ENCODE peak calls at places on chromosomes 13 and 19, in seven cellular contexts. One of them, this sample, is unnamed.
A peak's percentile ranks its signal among the peaks of the same experiment; 100 is the strongest.

GRCh38 chr19:14470031-14470876 is 4.9 kb downstream of the PTGER1 start:
- DNase-seq in MM.1S: no peak
- DNase-seq in GM23248: no peak
- DNase-seq in PC-3: no peak
- DNase-seq in GM23338: no peak
- DNase-seq in SK-N-SH: peak; percentile 28
- DNase-seq in hepatocyte: no peak
- DNase-seq in this sample: no peak

GRCh38 chr13:97257228-97257755 is 35.2 kb downstream of the MBNL2 start:
- DNase-seq in PC-3: peak; percentile 31
- DNase-seq in hepatocyte: no peak
- DNase-seq in GM23248: no peak
- DNase-seq in SK-N-SH: no peak
- DNase-seq in MM.1S: no peak
- DNase-seq in GM23338: no peak
- DNase-seq in this sample: no peak

GRCh38 chr13:51396352-51396751 is 56.5 kb downstream of the INTS6 start:
- DNase-seq in PC-3: no peak
- DNase-seq in GM23248: peak; percentile 65
- DNase-seq in MM.1S: no peak
- DNase-seq in GM23338: no peak
- DNase-seq in SK-N-SH: no peak
- DNase-seq in hepatocyte: no peak
- DNase-seq in this sample: no peak

GRCh38 chr13:31909889-31910551 is 121.6 kb upstream of the FRY start:
- DNase-seq in hepatocyte: peak; percentile 82
- DNase-seq in SK-N-SH: peak; percentile 18
- DNase-seq in MM.1S: peak; percentile 58
- DNase-seq in PC-3: peak; percentile 63
- DNase-seq in GM23338: peak; percentile 82
- DNase-seq in GM23248: peak; percentile 81
- DNase-seq in this sample: peak; percentile 75

GRCh38 chr13:107211073-107211472 is 643.1 kb upstream of the ARGLU1 start:
- DNase-seq in GM23338: peak; percentile 92
- DNase-seq in hepatocyte: peak; percentile 94
- DNase-seq in GM23248: peak; percentile 96
- DNase-seq in MM.1S: peak; percentile 69
- DNase-seq in PC-3: peak; percentile 88
- DNase-seq in SK-N-SH: peak; percentile 70
- DNase-seq in this sample: peak; percentile 89

GRCh38 chr13:104473936-104474335 is 1407.7 kb upstream of the SLC10A2 start:
- DNase-seq in GM23248: no peak
- DNase-seq in GM23338: no peak
- DNase-seq in hepatocyte: no peak
- DNase-seq in MM.1S: no peak
- DNase-seq in SK-N-SH: no peak
- DNase-seq in PC-3: no peak
- DNase-seq in this sample: no peak

GRCh38 chr19:23440791-23441190 is 45.5 kb upstream of the ZNF91 start:
- DNase-seq in MM.1S: peak; percentile 12
- DNase-seq in PC-3: no peak
- DNase-seq in SK-N-SH: peak; percentile 39
- DNase-seq in hepatocyte: no peak
- DNase-seq in GM23338: peak; percentile 76
- DNase-seq in GM23248: peak; percentile 6
- DNase-seq in this sample: no peak

GRCh38 chr19:18636183-18636968 is 452 bp upstream of the KLHL26 start:
- DNase-seq in hepatocyte: peak; percentile 99
- DNase-seq in PC-3: peak; percentile 94
- DNase-seq in SK-N-SH: peak; percentile 99
- DNase-seq in GM23248: peak; percentile 95
- DNase-seq in GM23338: peak; percentile 98
- DNase-seq in MM.1S: peak; percentile 92
- DNase-seq in this sample: peak; percentile 98

GRCh38 chr19:6728346-6728745 is 7.9 kb upstream of the C3 start:
- DNase-seq in GM23248: no peak
- DNase-seq in GM23338: no peak
- DNase-seq in PC-3: no peak
- DNase-seq in hepatocyte: no peak
- DNase-seq in MM.1S: no peak
- DNase-seq in SK-N-SH: no peak
- DNase-seq in this sample: no peak

GRCh38 chr13:52862358-52863206 is 14.1 kb upstream of the PCDH8 start:
- DNase-seq in MM.1S: no peak
- DNase-seq in SK-N-SH: peak; percentile 59
- DNase-seq in GM23248: peak; percentile 6
- DNase-seq in PC-3: peak; percentile 15
- DNase-seq in hepatocyte: no peak
- DNase-seq in GM23338: peak; percentile 77
- DNase-seq in this sample: peak; percentile 64

GRCh38 chr13:47999973-48000372 is 1.1 kb downstream of the SUCLA2 start:
- DNase-seq in GM23338: no peak
- DNase-seq in GM23248: no peak
- DNase-seq in SK-N-SH: no peak
- DNase-seq in hepatocyte: no peak
- DNase-seq in PC-3: no peak
- DNase-seq in MM.1S: no peak
- DNase-seq in this sample: no peak

GRCh38 chr13:30058429-30058828 is 208.0 kb upstream of the UBL3 start:
- DNase-seq in MM.1S: no peak
- DNase-seq in GM23338: no peak
- DNase-seq in hepatocyte: no peak
- DNase-seq in PC-3: no peak
- DNase-seq in SK-N-SH: no peak
- DNase-seq in GM23248: no peak
- DNase-seq in this sample: no peak

GRCh38 chr13:94329754-94330551 is 149.5 kb downstream of the DCT start:
- DNase-seq in MM.1S: no peak
- DNase-seq in hepatocyte: peak; percentile 42
- DNase-seq in SK-N-SH: no peak
- DNase-seq in PC-3: peak; percentile 87
- DNase-seq in GM23338: no peak
- DNase-seq in GM23248: peak; percentile 92
- DNase-seq in this sample: no peak

GRCh38 chr13:114203536-114203935 is 24.5 kb downstream of the CFAP97D2 start:
- DNase-seq in SK-N-SH: no peak
- DNase-seq in GM23248: no peak
- DNase-seq in hepatocyte: no peak
- DNase-seq in PC-3: no peak
- DNase-seq in GM23338: no peak
- DNase-seq in MM.1S: no peak
- DNase-seq in this sample: no peak

GRCh38 chr19:33698576-33699435 is 77.1 kb downstream of the CHST8 start:
- DNase-seq in MM.1S: no peak
- DNase-seq in GM23248: no peak
- DNase-seq in GM23338: no peak
- DNase-seq in hepatocyte: no peak
- DNase-seq in PC-3: no peak
- DNase-seq in SK-N-SH: peak; percentile 46
- DNase-seq in this sample: no peak

GRCh38 chr19:35134601-35135091 is at the start of gene LGI4:
- DNase-seq in GM23248: peak; percentile 11
- DNase-seq in GM23338: no peak
- DNase-seq in hepatocyte: no peak
- DNase-seq in PC-3: no peak
- DNase-seq in MM.1S: no peak
- DNase-seq in SK-N-SH: no peak
- DNase-seq in this sample: peak; percentile 16

GRCh38 chr19:42052241-42052863 is 17.7 kb downstream of the GRIK5 start:
- DNase-seq in PC-3: peak; percentile 27
- DNase-seq in hepatocyte: no peak
- DNase-seq in GM23248: no peak
- DNase-seq in GM23338: no peak
- DNase-seq in MM.1S: no peak
- DNase-seq in SK-N-SH: peak; percentile 50
- DNase-seq in this sample: no peak

GRCh38 chr19:23393121-23393520 is 2.1 kb downstream of the ZNF91 start:
- DNase-seq in hepatocyte: no peak
- DNase-seq in MM.1S: no peak
- DNase-seq in GM23248: peak; percentile 33
- DNase-seq in PC-3: peak; percentile 24
- DNase-seq in GM23338: no peak
- DNase-seq in SK-N-SH: no peak
- DNase-seq in this sample: no peak

GRCh38 chr13:111632906-111633305 is 312.5 kb downstream of the TEX29 start:
- DNase-seq in SK-N-SH: no peak
- DNase-seq in MM.1S: no peak
- DNase-seq in hepatocyte: peak; percentile 13
- DNase-seq in PC-3: no peak
- DNase-seq in GM23248: no peak
- DNase-seq in GM23338: peak; percentile 76
- DNase-seq in this sample: peak; percentile 28

GRCh38 chr13:107234315-107234714 is 666.4 kb upstream of the ARGLU1 start:
- DNase-seq in SK-N-SH: no peak
- DNase-seq in MM.1S: no peak
- DNase-seq in hepatocyte: no peak
- DNase-seq in PC-3: no peak
- DNase-seq in GM23248: no peak
- DNase-seq in GM23338: no peak
- DNase-seq in this sample: no peak

GRCh38 chr19:34662919-34663318 is 14.0 kb downstream of the SCGB2B2 start:
- DNase-seq in MM.1S: peak; percentile 80
- DNase-seq in GM23248: peak; percentile 53
- DNase-seq in hepatocyte: no peak
- DNase-seq in PC-3: peak; percentile 36
- DNase-seq in GM23338: peak; percentile 90
- DNase-seq in SK-N-SH: peak; percentile 68
- DNase-seq in this sample: peak; percentile 53

GRCh38 chr13:48908381-48909087 is 67.2 kb upstream of the FNDC3A start:
- DNase-seq in hepatocyte: no peak
- DNase-seq in SK-N-SH: no peak
- DNase-seq in GM23338: no peak
- DNase-seq in PC-3: peak; percentile 80
- DNase-seq in MM.1S: no peak
- DNase-seq in GM23248: peak; percentile 78
- DNase-seq in this sample: no peak

GRCh38 chr19:55210120-55210493 is 806 bp upstream of the PTPRH start:
- DNase-seq in MM.1S: peak; percentile 33
- DNase-seq in SK-N-SH: no peak
- DNase-seq in PC-3: peak; percentile 99
- DNase-seq in GM23248: peak; percentile 98
- DNase-seq in GM23338: no peak
- DNase-seq in hepatocyte: peak; percentile 79
- DNase-seq in this sample: no peak

GRCh38 chr19:44553478-44554171 is 24.1 kb upstream of the CEACAM20 start:
- DNase-seq in GM23248: peak; percentile 38
- DNase-seq in PC-3: no peak
- DNase-seq in GM23338: no peak
- DNase-seq in hepatocyte: no peak
- DNase-seq in MM.1S: no peak
- DNase-seq in SK-N-SH: no peak
- DNase-seq in this sample: no peak

GRCh38 chr13:98429081-98429480 is 147.8 kb downstream of the STK24 start:
- DNase-seq in MM.1S: no peak
- DNase-seq in PC-3: no peak
- DNase-seq in SK-N-SH: no peak
- DNase-seq in GM23338: no peak
- DNase-seq in GM23248: no peak
- DNase-seq in hepatocyte: no peak
- DNase-seq in this sample: no peak

GRCh38 chr13:90902255-90902654 is 445.2 kb upstream of the MIR17HG start:
- DNase-seq in hepatocyte: no peak
- DNase-seq in GM23248: no peak
- DNase-seq in PC-3: no peak
- DNase-seq in MM.1S: no peak
- DNase-seq in SK-N-SH: no peak
- DNase-seq in GM23338: no peak
- DNase-seq in this sample: no peak

GRCh38 chr19:49712397-49712859 is 21.5 kb downstream of the CPT1C start:
- DNase-seq in GM23248: peak; percentile 90
- DNase-seq in MM.1S: no peak
- DNase-seq in GM23338: peak; percentile 92
- DNase-seq in PC-3: peak; percentile 86
- DNase-seq in hepatocyte: no peak
- DNase-seq in SK-N-SH: peak; percentile 93
- DNase-seq in this sample: peak; percentile 72

GRCh38 chr19:16290692-16291091 is 33.9 kb upstream of the KLF2 start:
- DNase-seq in MM.1S: no peak
- DNase-seq in hepatocyte: no peak
- DNase-seq in SK-N-SH: no peak
- DNase-seq in PC-3: no peak
- DNase-seq in GM23338: no peak
- DNase-seq in GM23248: no peak
- DNase-seq in this sample: no peak
- TF ChIP-seq EZH2phosphoT487 in MM.1S: no peak
- TF ChIP-seq EZH2phosphoT487 in hepatocyte: no peak
- TF ChIP-seq EZH2phosphoT487 in SK-N-SH: no peak
- TF ChIP-seq EZH2phosphoT487 in PC-3: no peak
- TF ChIP-seq EZH2phosphoT487 in GM23338: no peak
- TF ChIP-seq EZH2phosphoT487 in GM23248: no peak
- TF ChIP-seq EZH2phosphoT487 in this sample: no peak

DNA sequence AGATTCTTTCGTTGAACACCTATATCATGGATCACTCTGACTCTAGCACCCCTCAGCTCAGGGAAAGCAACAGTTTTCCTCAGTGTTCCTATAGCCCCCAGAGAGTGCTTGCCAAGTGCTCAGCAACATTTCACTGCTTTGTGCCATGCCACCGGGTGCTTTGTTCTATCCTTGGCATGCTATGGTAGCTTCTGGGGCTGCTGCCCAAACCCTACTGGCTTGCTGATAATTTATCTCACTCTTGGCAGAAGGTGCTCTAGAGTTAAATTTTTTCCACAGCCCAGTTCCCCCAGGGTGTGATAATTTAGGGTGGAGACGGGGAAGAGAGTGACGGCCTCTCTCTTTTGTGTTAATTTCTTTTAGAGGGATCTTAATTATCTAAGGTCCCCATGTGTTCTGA is 12.5 kb upstream of the CSNK1A1L start:
- DNase-seq in GM23248: no peak
- DNase-seq in hepatocyte: no peak
- DNase-seq in MM.1S: no peak
- DNase-seq in SK-N-SH: no peak
- DNase-seq in PC-3: no peak
- DNase-seq in GM23338: no peak
- DNase-seq in this sample: no peak
- H3K27ac ChIP-seq in GM23248: no peak overlapping the region
- H3K27ac ChIP-seq in hepatocyte: no peak overlapping the region
- H3K27ac ChIP-seq in MM.1S: no peak overlapping the region
- H3K27ac ChIP-seq in SK-N-SH: no peak overlapping the region
- H3K27ac ChIP-seq in PC-3: no peak overlapping the region
- H3K27ac ChIP-seq in GM23338: no peak overlapping the region
- H3K27ac ChIP-seq in this sample: no peak overlapping the region

GRCh38 chr13:59494560-59494970 is 669.2 kb downstream of the DIAPH3 start:
- DNase-seq in hepatocyte: no peak
- DNase-seq in PC-3: no peak
- DNase-seq in SK-N-SH: no peak
- DNase-seq in GM23338: no peak
- DNase-seq in MM.1S: no peak
- DNase-seq in GM23248: peak; percentile 5
- DNase-seq in this sample: no peak
- TF ChIP-seq EZH2phosphoT487 in hepatocyte: no peak
- TF ChIP-seq EZH2phosphoT487 in PC-3: no peak
- TF ChIP-seq EZH2phosphoT487 in SK-N-SH: no peak
- TF ChIP-seq EZH2phosphoT487 in GM23338: no peak
- TF ChIP-seq EZH2phosphoT487 in MM.1S: no peak
- TF ChIP-seq EZH2phosphoT487 in GM23248: no peak
- TF ChIP-seq EZH2phosphoT487 in this sample: no peak

DNA sequence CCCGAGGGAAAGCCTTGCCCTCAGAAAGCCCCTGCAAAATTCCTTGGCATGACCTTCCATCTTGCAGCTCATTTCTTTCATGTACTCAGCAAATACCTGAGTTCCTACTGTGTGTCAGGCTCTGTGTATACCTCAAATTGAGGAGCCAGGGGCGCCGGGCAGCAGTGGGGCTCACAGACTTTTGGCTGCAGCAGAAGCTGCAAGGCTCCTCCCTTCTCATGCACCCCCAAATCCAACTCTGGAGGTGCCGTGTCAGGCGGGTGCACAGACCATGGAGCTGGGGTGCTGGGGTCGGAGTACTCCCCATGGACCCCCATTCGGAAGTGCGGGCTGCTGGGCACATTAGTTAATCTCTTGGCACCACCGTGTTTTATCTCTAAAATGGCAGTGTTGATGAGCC is 72.3 kb downstream of the COL4A2 start:
- DNase-seq in SK-N-SH: no peak
- DNase-seq in MM.1S: no peak
- DNase-seq in hepatocyte: no peak
- DNase-seq in GM23248: no peak
- DNase-seq in PC-3: no peak
- DNase-seq in GM23338: no peak
- DNase-seq in this sample: no peak
- H3K27ac ChIP-seq in SK-N-SH: no peak overlapping the region
- H3K27ac ChIP-seq in MM.1S: no peak overlapping the region
- H3K27ac ChIP-seq in hepatocyte: no peak overlapping the region
- H3K27ac ChIP-seq in GM23248: no peak overlapping the region
- H3K27ac ChIP-seq in PC-3: peak overlapping the region; percentile 97
- H3K27ac ChIP-seq in GM23338: no peak overlapping the region
- H3K27ac ChIP-seq in this sample: no peak overlapping the region

This sample was measured in neural progenitor cell.